ENCODE peak calls at places on chromosome 17, in eight cellular contexts. A is GDM1; P is T-helper 2 cell; J is esophagus squamous epithelium; L is NAMALWA; H is AG08395; W is kidney tubule cell; F is CD8-positive, alpha-beta memory T cell. T is an unnamed sample.

GRCh38 chr17:30031214-30031869 is 85.3 kb upstream of the NSRP1 start:
- DNase-seq in A (no peak), P (no peak), J (no peak), L (no peak), H (no peak), W (peak), F (no peak), T (no peak)

GRCh38 chr17:67605259-67605912 is 112.3 kb upstream of the NOL11 start:
- DNase-seq in A (no peak), P (no peak), J (no peak), L (no peak), H (no peak), W (no peak), F (no peak), T (no peak)

GRCh38 chr17:16918443-16918842 is 53.5 kb downstream of the TNFRSF13B start:
- DNase-seq in A (no peak), P (no peak), J (no peak), L (no peak), H (no peak), W (no peak), F (no peak), T (no peak)

GRCh38 chr17:72249441-72249840 is 128.6 kb downstream of the SOX9 start:
- DNase-seq in A (no peak), P (no peak), J (no peak), L (no peak), H (no peak), W (peak), F (no peak), T (no peak)

GRCh38 chr17:3886776-3887175 is 6.1 kb downstream of the CAMKK1 start:
- DNase-seq in A (peak), P (no peak), J (no peak), L (no peak), H (no peak), W (no peak), F (no peak), T (no peak)

GRCh38 chr17:80673152-80673920 is 128.7 kb downstream of the RPTOR start:
- DNase-seq in A (no peak), P (no peak), J (no peak), L (peak), H (no peak), W (no peak), F (no peak), T (no peak)

GRCh38 chr17:31581022-31581483 is 189.6 kb downstream of the RAB11FIP4 start:
- DNase-seq in A (no peak), P (no peak), J (no peak), L (no peak), H (peak), W (peak), F (no peak), T (peak)

GRCh38 chr17:77882481-77883212 is 75.9 kb upstream of the TNRC6C start:
- DNase-seq in A (peak), P (peak), J (no peak), L (peak), H (peak), W (peak), F (peak), T (no peak)

GRCh38 chr17:79842656-79843474 is 3.6 kb upstream of the CBX4 start:
- DNase-seq in A (no peak), P (no peak), J (no peak), L (no peak), H (no peak), W (no peak), F (no peak), T (no peak)

GRCh38 chr17:10754109-10754508 is 24.3 kb upstream of the TMEM220 start:
- DNase-seq in A (no peak), P (no peak), J (no peak), L (peak), H (peak), W (peak), F (no peak), T (peak)

GRCh38 chr17:19003966-19004600 is 481 bp downstream of the FAM83G start:
- DNase-seq in A (no peak), P (no peak), J (no peak), L (no peak), H (peak), W (peak), F (peak), T (peak)

GRCh38 chr17:81066072-81066471 is 31.1 kb downstream of the BAIAP2 start:
- DNase-seq in A (no peak), P (no peak), J (no peak), L (no peak), H (no peak), W (peak), F (no peak), T (no peak)

GRCh38 chr17:74437702-74438101 is 5.8 kb downstream of the GPRC5C start:
- DNase-seq in A (no peak), P (no peak), J (no peak), L (peak), H (no peak), W (no peak), F (no peak), T (no peak)

GRCh38 chr17:50817142-50817751 is 18.1 kb upstream of the WFIKKN2 start:
- DNase-seq in A (no peak), P (peak), J (no peak), L (peak), H (peak), W (no peak), F (peak), T (peak)

GRCh38 chr17:57572062-57572461 is 173.0 kb downstream of the CCDC182 start:
- DNase-seq in A (no peak), P (no peak), J (no peak), L (no peak), H (no peak), W (no peak), F (no peak), T (no peak)

GRCh38 chr17:81322271-81323082 is 27.4 kb upstream of the SLC38A10 start:
- DNase-seq in A (no peak), P (no peak), J (no peak), L (peak), H (peak), W (no peak), F (no peak), T (no peak)